ENCODE peak calls at places on chromosome X, in six cellular contexts. M is lower leg skin, J is mucosa of descending colon, I is astrocyte of the spinal cord, F is esophagus muscularis mucosa, U is GM10248. K is an unnamed sample.

GRCh38 chrX:53831662-53832635 is 145.4 kb upstream of the HUWE1 start:
- DNase-seq in I (peak), U (peak), J (no peak), F (no peak), M (no peak), K (peak)

GRCh38 chrX:51860679-51861078 is 32.7 kb upstream of the MAGED1 start:
- DNase-seq in M (no peak), F (no peak), U (peak), I (peak), J (no peak), K (peak)

GRCh38 chrX:74535633-74536141 is 78.7 kb downstream of the RLIM start:
- DNase-seq in M (peak), I (peak), F (peak), U (peak), J (peak), K (peak)

GRCh38 chrX:150848914-150849365 is 49.5 kb downstream of the CD99L2 start:
- DNase-seq in J (peak), M (peak), U (no peak), I (peak), F (no peak), K (no peak)

GRCh38 chrX:19446397-19446796 is 68.9 kb downstream of the MAP3K15 start:
- DNase-seq in U (no peak), F (no peak), M (no peak), I (no peak), J (no peak), K (no peak)

GRCh38 chrX:52353838-52354237 is 15.0 kb upstream of the XAGE2 start:
- DNase-seq in U (no peak), I (peak), F (no peak), J (no peak), M (no peak), K (no peak)

GRCh38 chrX:49061916-49062315 is 3.1 kb downstream of the CCDC120 start:
- DNase-seq in U (no peak), J (no peak), I (no peak), F (no peak), M (no peak), K (no peak)

GRCh38 chrX:15761564-15762191 is 23.6 kb downstream of the CA5B start:
- DNase-seq in F (no peak), I (peak), M (no peak), U (peak), J (no peak), K (peak)

GRCh38 chrX:10085223-10085622 is 71.6 kb upstream of the CLCN4 start:
- DNase-seq in M (no peak), U (no peak), I (no peak), J (no peak), F (no peak), K (no peak)

GRCh38 chrX:102975016-102975415 is 37.9 kb downstream of the RAB40AL start:
- DNase-seq in M (no peak), F (no peak), J (no peak), I (no peak), U (no peak), K (no peak)

GRCh38 chrX:141947350-141947749 is 43.7 kb downstream of the MAGEC1 start:
- DNase-seq in I (no peak), F (no peak), M (no peak), J (no peak), U (no peak), K (no peak)

GRCh38 chrX:127519323-127519722 is 532.9 kb downstream of the ACTRT1 start:
- DNase-seq in I (no peak), J (no peak), F (no peak), M (no peak), U (no peak), K (no peak)

GRCh38 chrX:110407910-110408545 is 49.4 kb downstream of the RTL9 start:
- DNase-seq in U (peak), J (no peak), I (peak), M (peak), F (no peak), K (peak)

DNA sequence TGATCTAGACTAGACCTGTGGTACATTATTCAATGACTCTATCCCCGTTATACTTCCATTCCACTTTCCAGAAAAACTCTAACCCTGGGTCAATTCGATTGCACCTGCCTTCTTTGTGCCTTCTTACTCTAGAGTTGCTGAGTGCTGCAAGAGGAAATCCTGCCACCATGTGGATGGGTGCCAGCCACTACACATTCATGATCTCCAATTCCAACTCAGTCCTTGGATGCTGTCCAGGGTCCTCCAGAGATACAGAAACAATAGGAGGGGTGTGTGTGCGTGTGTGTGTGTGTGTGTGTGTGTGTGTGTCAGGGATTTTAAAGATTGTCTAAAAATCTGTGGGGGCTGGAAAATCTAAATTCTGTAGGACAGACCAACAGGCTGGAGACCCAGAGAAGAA is 42.9 kb upstream of the INTS6L start:
- DNase-seq in I (peak), F (no peak), J (peak), U (no peak), M (peak), K (peak)
- TF ChIP-seq CTCF in I (peak), F (peak), J (peak), U (peak), M (no peak), K (peak)

GRCh38 chrX:37302569-37302968 is 46.6 kb upstream of the PRRG1 start:
- DNase-seq in I (no peak), U (no peak), M (no peak), F (no peak), J (peak), K (no peak)
- TF ChIP-seq CTCF in I (peak), U (no peak), M (no peak), F (peak), J (no peak), K (no peak)

DNA sequence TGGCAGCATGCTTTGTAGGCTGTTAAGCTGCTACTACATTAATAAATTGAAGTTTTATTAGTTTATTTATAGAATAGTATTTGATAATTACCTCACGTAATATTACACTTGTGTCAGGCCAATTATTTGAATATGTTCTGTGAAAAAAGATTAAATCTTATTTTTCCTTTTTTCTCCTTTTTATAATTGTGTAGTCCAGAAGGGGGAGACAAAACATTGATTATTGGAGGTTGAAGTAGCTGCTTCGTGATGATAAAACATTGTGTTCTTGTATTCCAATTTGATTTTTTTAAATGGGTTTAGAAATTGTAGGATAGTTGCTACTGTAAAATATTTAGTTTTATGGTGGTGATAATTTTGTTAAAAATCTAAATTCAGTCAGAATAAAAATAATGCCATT is 85.7 kb downstream of the DIAPH2 start:
- DNase-seq in J (no peak), I (peak), F (no peak), M (no peak), U (no peak), K (peak)
- TF ChIP-seq CTCF in J (no peak), I (peak), F (peak), M (no peak), U (peak), K (no peak)

GRCh38 chrX:13026877-13027652 is 17.4 kb downstream of the FAM9C start:
- DNase-seq in J (no peak), I (no peak), U (no peak), M (no peak), F (no peak), K (no peak)
- TF ChIP-seq CTCF in J (no peak), I (no peak), U (no peak), M (no peak), F (no peak), K (no peak)

GRCh38 chrX:84153538-84153937 is 34.5 kb downstream of the RPS6KA6 start:
- DNase-seq in F (no peak), M (no peak), J (no peak), U (no peak), I (no peak), K (no peak)

GRCh38 chrX:84155938-84156337 is 32.1 kb downstream of the RPS6KA6 start:
- DNase-seq in F (no peak), J (no peak), I (no peak), M (no peak), U (no peak), K (no peak)

GRCh38 chrX:84161641-84162040 is 26.4 kb downstream of the RPS6KA6 start:
- DNase-seq in U (no peak), F (no peak), J (no peak), I (no peak), M (no peak), K (no peak)

GRCh38 chrX:84160736-84161135 is 27.3 kb downstream of the RPS6KA6 start:
- DNase-seq in U (no peak), M (no peak), I (no peak), F (no peak), J (no peak), K (no peak)

GRCh38 chrX:84156831-84157230 is 31.2 kb downstream of the RPS6KA6 start:
- DNase-seq in U (no peak), F (no peak), M (no peak), J (no peak), I (no peak), K (no peak)
- TF ChIP-seq CTCF in U (no peak), F (no peak), M (no peak), J (no peak), I (no peak), K (no peak)

DNA sequence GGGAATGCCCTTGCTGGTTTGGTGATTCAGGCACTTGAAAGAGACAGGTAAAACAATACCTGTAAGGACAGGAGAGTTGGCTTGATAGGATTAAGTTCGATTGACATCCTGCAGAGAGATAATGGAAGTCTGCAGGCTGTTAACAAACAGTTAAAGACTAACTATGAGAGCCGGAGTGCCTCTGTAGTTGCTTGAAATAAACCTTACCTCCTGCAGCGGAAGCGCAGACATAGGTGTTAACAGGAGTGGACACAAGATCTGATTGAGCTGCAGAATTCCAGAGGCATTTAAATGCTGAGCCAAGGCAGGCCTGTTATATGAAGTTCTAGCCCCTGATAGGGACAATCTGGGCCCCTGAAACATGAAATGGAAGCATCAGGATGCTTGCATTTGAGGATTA is 416.7 kb upstream of the MAOA start:
- DNase-seq in F (no peak), J (no peak), I (no peak), U (no peak), M (no peak), K (no peak)
- TF ChIP-seq CTCF in F (no peak), J (no peak), I (no peak), U (no peak), M (no peak), K (no peak)

GRCh38 chrX:119728487-119728886 is 29.9 kb upstream of the SOWAHD start:
- DNase-seq in M (no peak), J (peak), I (no peak), F (no peak), U (no peak), K (no peak)
- TF ChIP-seq CTCF in M (no peak), J (no peak), I (no peak), F (no peak), U (no peak), K (no peak)

GRCh38 chrX:2284601-2285000 is 216.2 kb downstream of the DHRSX start:
- DNase-seq in M (no peak), J (no peak), I (no peak), F (no peak), U (no peak), K (no peak)
- TF ChIP-seq CTCF in M (no peak), J (no peak), I (no peak), F (no peak), U (no peak), K (no peak)

DNA sequence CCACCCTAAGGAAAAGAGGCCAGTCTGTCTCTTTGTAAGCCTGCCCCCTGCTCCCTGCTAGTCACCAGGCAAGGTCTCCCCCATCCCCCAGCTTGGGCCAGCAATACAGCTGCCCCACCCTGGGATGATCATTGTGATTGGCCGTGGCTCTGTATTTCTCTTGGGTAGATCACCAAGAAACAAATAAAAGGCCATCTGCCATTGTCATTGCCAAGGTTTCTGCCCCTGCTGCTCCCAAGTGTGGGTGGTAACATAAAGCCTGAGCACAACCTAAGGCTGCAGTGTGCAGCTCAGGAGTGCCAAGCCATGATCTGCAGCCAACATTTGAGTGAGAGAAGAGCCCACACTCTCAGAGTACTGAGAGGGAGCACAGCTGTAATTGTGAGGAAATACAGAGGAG is 241.0 kb upstream of the POF1B start:
- DNase-seq in M (no peak), U (no peak), I (no peak), J (no peak), F (no peak), K (no peak)
- TF ChIP-seq CTCF in M (no peak), U (no peak), I (no peak), J (no peak), F (no peak), K (no peak)

GRCh38 chrX:115562492-115562872 is 1.5 kb downstream of the PLS3 start:
- DNase-seq in J (no peak), U (no peak), F (no peak), M (no peak), I (no peak), K (no peak)

GRCh38 chrX:115564243-115564642 is 3.3 kb downstream of the PLS3 start:
- DNase-seq in M (no peak), I (peak), J (no peak), F (no peak), U (no peak), K (no peak)

GRCh38 chrX:115565888-115566287 is 4.9 kb downstream of the PLS3 start:
- DNase-seq in M (no peak), U (no peak), J (no peak), I (no peak), F (no peak), K (no peak)

GRCh38 chrX:115561605-115562491 is 874 bp downstream of the PLS3 start:
- DNase-seq in U (peak), F (no peak), M (peak), I (peak), J (peak), K (no peak)

GRCh38 chrX:115563633-115564182 is 2.7 kb downstream of the PLS3 start:
- DNase-seq in F (no peak), J (no peak), M (no peak), U (no peak), I (no peak), K (no peak)
- TF ChIP-seq CTCF in F (no peak), J (no peak), M (no peak), U (no peak), I (no peak), K (no peak)

K was measured in GM20000.